ENCODE peak calls at places on chromosomes 16 and 17, in five cellular contexts. One of them, this sample, is unnamed.

GRCh38 chr16:54493594-54493993 is 207.0 kb upstream of the IRX3 start:
- DNase-seq in lower leg skin: no peak
- DNase-seq in Calu3: no peak
- DNase-seq in OCI-LY7: no peak
- DNase-seq in IMR-90: no peak
- DNase-seq in this sample: no peak

GRCh38 chr17:68777856-68778694 is 176.9 kb upstream of the FAM20A start:
- DNase-seq in lower leg skin: no peak
- DNase-seq in IMR-90: no peak
- DNase-seq in Calu3: no peak
- DNase-seq in OCI-LY7: no peak
- DNase-seq in this sample: no peak

GRCh38 chr16:51327001-51327400 is 175.9 kb upstream of the SALL1 start:
- DNase-seq in Calu3: no peak
- DNase-seq in IMR-90: peak; percentile 68
- DNase-seq in OCI-LY7: no peak
- DNase-seq in lower leg skin: no peak
- DNase-seq in this sample: no peak

GRCh38 chr16:87086156-87086555 is 231.0 kb downstream of the C16orf95 start:
- DNase-seq in Calu3: no peak
- DNase-seq in lower leg skin: peak; percentile 65
- DNase-seq in OCI-LY7: no peak
- DNase-seq in IMR-90: peak; percentile 67
- DNase-seq in this sample: no peak

GRCh38 chr17:62919388-62919787 is 46.6 kb upstream of the TANC2 start:
- DNase-seq in Calu3: no peak
- DNase-seq in OCI-LY7: no peak
- DNase-seq in IMR-90: peak; percentile 84
- DNase-seq in lower leg skin: no peak
- DNase-seq in this sample: no peak

GRCh38 chr16:53771655-53772497 is 67.9 kb downstream of the FTO start:
- DNase-seq in IMR-90: no peak
- DNase-seq in Calu3: no peak
- DNase-seq in lower leg skin: no peak
- DNase-seq in OCI-LY7: peak; percentile 7
- DNase-seq in this sample: no peak

GRCh38 chr17:32672701-32673100 is 185.9 kb downstream of the CDK5R1 start:
- DNase-seq in IMR-90: no peak
- DNase-seq in lower leg skin: no peak
- DNase-seq in Calu3: no peak
- DNase-seq in OCI-LY7: no peak
- DNase-seq in this sample: no peak

GRCh38 chr16:4918790-4919210 is 18.1 kb downstream of the PPL start:
- DNase-seq in OCI-LY7: no peak
- DNase-seq in IMR-90: no peak
- DNase-seq in Calu3: peak; percentile 92
- DNase-seq in lower leg skin: no peak
- DNase-seq in this sample: no peak

GRCh38 chr16:84800118-84800517 is 19.7 kb upstream of the CRISPLD2 start:
- DNase-seq in OCI-LY7: no peak
- DNase-seq in lower leg skin: no peak
- DNase-seq in IMR-90: no peak
- DNase-seq in Calu3: no peak
- DNase-seq in this sample: no peak

GRCh38 chr17:21573961-21574610 is 118.2 kb upstream of the KCNJ18 start:
- DNase-seq in OCI-LY7: no peak
- DNase-seq in IMR-90: peak; percentile 68
- DNase-seq in lower leg skin: no peak
- DNase-seq in Calu3: no peak
- DNase-seq in this sample: no peak

GRCh38 chr17:83151442-83152220 is 72.2 kb downstream of the METRNL start:
- DNase-seq in IMR-90: peak; percentile 43
- DNase-seq in OCI-LY7: no peak
- DNase-seq in Calu3: no peak
- DNase-seq in lower leg skin: peak; percentile 84
- DNase-seq in this sample: peak; percentile 37

GRCh38 chr16:9612267-9612666 is 520.8 kb downstream of the HAPSTR1 start:
- DNase-seq in lower leg skin: no peak
- DNase-seq in Calu3: no peak
- DNase-seq in IMR-90: no peak
- DNase-seq in OCI-LY7: no peak
- DNase-seq in this sample: no peak

GRCh38 chr16:17404903-17405691 is 65.7 kb downstream of the XYLT1 start:
- DNase-seq in Calu3: no peak
- DNase-seq in OCI-LY7: no peak
- DNase-seq in lower leg skin: peak; percentile 95
- DNase-seq in IMR-90: peak; percentile 49
- DNase-seq in this sample: peak; percentile 66

GRCh38 chr17:10757658-10758057 is 27.8 kb upstream of the TMEM220 start:
- DNase-seq in lower leg skin: peak; percentile 73
- DNase-seq in IMR-90: no peak
- DNase-seq in OCI-LY7: no peak
- DNase-seq in Calu3: no peak
- DNase-seq in this sample: no peak

GRCh38 chr17:81228834-81229665 is 6.3 kb upstream of the CEP131 start:
- DNase-seq in IMR-90: no peak
- DNase-seq in OCI-LY7: no peak
- DNase-seq in Calu3: no peak
- DNase-seq in lower leg skin: no peak
- DNase-seq in this sample: no peak

GRCh38 chr17:77332981-77333685 is 192.4 kb downstream of the SEC14L1 start:
- DNase-seq in OCI-LY7: peak; percentile 63
- DNase-seq in Calu3: no peak
- DNase-seq in IMR-90: peak; percentile 92
- DNase-seq in lower leg skin: peak; percentile 66
- DNase-seq in this sample: no peak

GRCh38 chr16:12535535-12536411 is 267.9 kb downstream of the CPPED1 start:
- DNase-seq in lower leg skin: no peak
- DNase-seq in Calu3: no peak
- DNase-seq in IMR-90: no peak
- DNase-seq in OCI-LY7: no peak
- DNase-seq in this sample: no peak

GRCh38 chr16:67674851-67675578 is 8.4 kb downstream of the C16orf86 start:
- DNase-seq in Calu3: no peak
- DNase-seq in IMR-90: no peak
- DNase-seq in lower leg skin: no peak
- DNase-seq in OCI-LY7: no peak
- DNase-seq in this sample: no peak

GRCh38 chr17:45372325-45372869 is 55.6 kb upstream of the MAP3K14 start:
- DNase-seq in Calu3: peak; percentile 17
- DNase-seq in IMR-90: peak; percentile 20
- DNase-seq in lower leg skin: peak; percentile 54
- DNase-seq in OCI-LY7: no peak
- DNase-seq in this sample: peak; percentile 20

GRCh38 chr16:15777533-15778203 is 79.2 kb downstream of the MYH11 start:
- DNase-seq in IMR-90: peak; percentile 61
- DNase-seq in lower leg skin: no peak
- DNase-seq in OCI-LY7: peak; percentile 86
- DNase-seq in Calu3: peak; percentile 65
- DNase-seq in this sample: no peak

GRCh38 chr17:40480501-40481003 is 20.9 kb downstream of the TNS4 start:
- DNase-seq in lower leg skin: no peak
- DNase-seq in OCI-LY7: peak; percentile 67
- DNase-seq in IMR-90: no peak
- DNase-seq in Calu3: peak; percentile 91
- DNase-seq in this sample: no peak

GRCh38 chr16:21943571-21943970 is 9.6 kb upstream of the UQCRC2 start:
- DNase-seq in IMR-90: no peak
- DNase-seq in lower leg skin: no peak
- DNase-seq in Calu3: no peak
- DNase-seq in OCI-LY7: no peak
- DNase-seq in this sample: no peak

GRCh38 chr17:9644910-9645751 is at the start of gene USP43:
- DNase-seq in lower leg skin: peak; percentile 81
- DNase-seq in Calu3: peak; percentile 78
- DNase-seq in OCI-LY7: peak; percentile 26
- DNase-seq in IMR-90: no peak
- DNase-seq in this sample: no peak

GRCh38 chr16:3235856-3236669 is 1.1 kb upstream of the ZNF200 start:
- DNase-seq in IMR-90: no peak
- DNase-seq in lower leg skin: peak; percentile 89
- DNase-seq in Calu3: no peak
- DNase-seq in OCI-LY7: no peak
- DNase-seq in this sample: no peak

GRCh38 chr16:58499615-58500328 is at the start of gene NDRG4:
- DNase-seq in lower leg skin: peak; percentile 84
- DNase-seq in Calu3: peak; percentile 70
- DNase-seq in OCI-LY7: peak; percentile 87
- DNase-seq in IMR-90: peak; percentile 87
- DNase-seq in this sample: no peak

GRCh38 chr17:58487589-58488427 is at the start of gene HSF5:
- DNase-seq in lower leg skin: no peak
- DNase-seq in IMR-90: no peak
- DNase-seq in OCI-LY7: no peak
- DNase-seq in Calu3: no peak
- DNase-seq in this sample: peak; percentile 56

GRCh38 chr17:68431661-68432071 is 25.6 kb downstream of the WIPI1 start:
- DNase-seq in IMR-90: peak; percentile 23
- DNase-seq in lower leg skin: peak; percentile 61
- DNase-seq in Calu3: no peak
- DNase-seq in OCI-LY7: peak; percentile 73
- DNase-seq in this sample: no peak

GRCh38 chr17:75526555-75527270 is 1.2 kb downstream of the LLGL2 start:
- DNase-seq in lower leg skin: no peak
- DNase-seq in IMR-90: no peak
- DNase-seq in Calu3: peak; percentile 41
- DNase-seq in OCI-LY7: no peak
- DNase-seq in this sample: no peak

GRCh38 chr17:31610301-31610910 is 218.9 kb downstream of the RAB11FIP4 start:
- DNase-seq in OCI-LY7: no peak
- DNase-seq in Calu3: no peak
- DNase-seq in IMR-90: no peak
- DNase-seq in lower leg skin: peak; percentile 46
- DNase-seq in this sample: no peak

GRCh38 chr17:65277576-65277975 is 140.4 kb downstream of the RGS9 start:
- DNase-seq in IMR-90: peak; percentile 13
- DNase-seq in OCI-LY7: peak; percentile 6
- DNase-seq in lower leg skin: peak; percentile 56
- DNase-seq in Calu3: no peak
- DNase-seq in this sample: no peak

GRCh38 chr17:37847811-37848331 is 76.3 kb upstream of the TBC1D3K start:
- DNase-seq in IMR-90: no peak
- DNase-seq in OCI-LY7: no peak
- DNase-seq in lower leg skin: no peak
- DNase-seq in Calu3: no peak
- DNase-seq in this sample: no peak

GRCh38 chr17:37848690-37849616 is 75.3 kb upstream of the TBC1D3K start:
- DNase-seq in IMR-90: peak; percentile 96
- DNase-seq in lower leg skin: no peak
- DNase-seq in Calu3: peak; percentile 73
- DNase-seq in OCI-LY7: no peak
- DNase-seq in this sample: peak; percentile 76

GRCh38 chr17:37849617-37849972 is 74.6 kb upstream of the TBC1D3K start:
- DNase-seq in lower leg skin: no peak
- DNase-seq in IMR-90: no peak
- DNase-seq in OCI-LY7: no peak
- DNase-seq in Calu3: no peak
- DNase-seq in this sample: no peak

GRCh38 chr17:37844977-37845293 is 79.3 kb upstream of the TBC1D3K start:
- DNase-seq in IMR-90: no peak
- DNase-seq in lower leg skin: no peak
- DNase-seq in OCI-LY7: no peak
- DNase-seq in Calu3: no peak
- DNase-seq in this sample: no peak

GRCh38 chr17:37847102-37847501 is 77.1 kb upstream of the TBC1D3K start:
- DNase-seq in IMR-90: no peak
- DNase-seq in Calu3: no peak
- DNase-seq in lower leg skin: no peak
- DNase-seq in OCI-LY7: no peak
- DNase-seq in this sample: no peak
- TF ChIP-seq CTCF in IMR-90: no peak
- TF ChIP-seq CTCF in Calu3: no peak
- TF ChIP-seq CTCF in lower leg skin: no peak
- TF ChIP-seq CTCF in OCI-LY7: no peak
- TF ChIP-seq CTCF in this sample: no peak

GRCh38 chr17:16215273-16215964 is at the start of gene NCOR1:
- DNase-seq in OCI-LY7: peak; percentile 93
- DNase-seq in Calu3: peak; percentile 91
- DNase-seq in IMR-90: peak; percentile 93
- DNase-seq in lower leg skin: peak; percentile 98
- DNase-seq in this sample: peak; percentile 89
- TF ChIP-seq CTCF in OCI-LY7: peak; percentile 50
- TF ChIP-seq CTCF in Calu3: no peak
- TF ChIP-seq CTCF in IMR-90: peak; percentile 43
- TF ChIP-seq CTCF in lower leg skin: no peak
- TF ChIP-seq CTCF in this sample: peak; percentile 28

GRCh38 chr17:43326490-43327275 is 72.1 kb upstream of the ARL4D start:
- DNase-seq in IMR-90: no peak
- DNase-seq in Calu3: no peak
- DNase-seq in lower leg skin: no peak
- DNase-seq in OCI-LY7: no peak
- DNase-seq in this sample: no peak

GRCh38 chr17:43327421-43327820 is 71.4 kb upstream of the ARL4D start:
- DNase-seq in Calu3: no peak
- DNase-seq in OCI-LY7: no peak
- DNase-seq in IMR-90: peak; percentile 20
- DNase-seq in lower leg skin: no peak
- DNase-seq in this sample: no peak

GRCh38 chr17:43328650-43329049 is 70.1 kb upstream of the ARL4D start:
- DNase-seq in lower leg skin: no peak
- DNase-seq in Calu3: no peak
- DNase-seq in OCI-LY7: no peak
- DNase-seq in IMR-90: no peak
- DNase-seq in this sample: no peak

GRCh38 chr17:43327834-43328420 is 70.9 kb upstream of the ARL4D start:
- DNase-seq in Calu3: no peak
- DNase-seq in OCI-LY7: no peak
- DNase-seq in lower leg skin: peak; percentile 15
- DNase-seq in IMR-90: no peak
- DNase-seq in this sample: no peak

DNA sequence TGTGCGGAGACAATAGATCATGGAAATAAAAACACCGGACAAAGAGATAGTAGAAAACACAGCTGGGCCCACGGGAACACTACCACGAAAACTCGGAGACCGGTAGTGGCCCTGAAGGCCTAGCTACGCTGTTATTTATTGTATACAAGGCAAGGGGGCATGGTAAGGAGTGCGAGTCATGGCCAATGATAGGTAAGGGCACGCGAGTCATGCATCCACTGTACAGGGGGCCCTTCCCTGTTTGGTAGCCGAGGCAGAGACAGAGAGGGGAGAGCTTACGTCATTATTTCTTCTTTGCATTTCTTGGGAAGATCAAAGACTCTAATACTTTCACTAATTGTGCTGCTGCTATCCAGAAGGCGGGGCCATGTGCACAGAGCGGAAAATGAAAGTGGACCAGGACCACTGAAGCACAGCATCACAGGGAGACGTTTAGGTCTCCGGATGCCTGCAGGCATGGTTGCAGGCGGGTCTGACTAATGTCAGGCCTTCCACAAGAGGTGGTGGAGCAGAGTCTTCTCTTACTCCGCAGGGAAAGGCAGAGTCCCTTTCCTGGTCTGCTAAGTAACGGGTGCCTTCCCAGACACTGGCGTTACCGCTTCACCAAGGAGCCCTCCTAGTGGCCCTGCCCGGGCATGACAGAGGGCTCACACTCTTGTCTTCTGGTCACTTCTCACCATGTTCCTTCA is 74.4 kb upstream of the ARL4D start:
- DNase-seq in OCI-LY7: peak; percentile 59
- DNase-seq in Calu3: peak; percentile 29
- DNase-seq in IMR-90: no peak
- DNase-seq in lower leg skin: peak; percentile 77
- DNase-seq in this sample: no peak
- TF ChIP-seq CTCF in OCI-LY7: peak; percentile 47
- TF ChIP-seq CTCF in Calu3: no peak
- TF ChIP-seq CTCF in IMR-90: peak; percentile 6
- TF ChIP-seq CTCF in lower leg skin: no peak
- TF ChIP-seq CTCF in this sample: peak; percentile 26

GRCh38 chr16:23081675-23082119 is 67.6 kb downstream of the USP31 start:
- DNase-seq in IMR-90: peak; percentile 35
- DNase-seq in Calu3: no peak
- DNase-seq in OCI-LY7: no peak
- DNase-seq in lower leg skin: no peak
- DNase-seq in this sample: no peak
- TF ChIP-seq CTCF in IMR-90: no peak
- TF ChIP-seq CTCF in Calu3: no peak
- TF ChIP-seq CTCF in OCI-LY7: no peak
- TF ChIP-seq CTCF in lower leg skin: no peak
- TF ChIP-seq CTCF in this sample: no peak

This sample was measured in CD14-positive monocyte.